ENCODE peak calls at places on chromosome 6, in seven cellular contexts. H is NAMALWA; S is retinal pigment epithelial cell; J is posterior cingulate gyrus; P is NCI-H1105; X is naive thymus-derived CD4-positive, alpha-beta T cell; B is mesenchymal stem cell. Q is an unnamed sample.

GRCh38 chr6:148524509-148524908 is 181.9 kb downstream of the SASH1 start:
- DNase-seq in H (no peak), S (no peak), J (no peak), P (no peak), X (no peak), B (peak; percentile 92), Q (no peak)

GRCh38 chr6:134748484-134748883 is 201.4 kb downstream of the ALDH8A1 start:
- DNase-seq in H (no peak), S (no peak), J (no peak), P (peak; percentile 6), X (no peak), B (no peak), Q (no peak)

GRCh38 chr6:113856571-113857564 is at the start of gene MARCKS:
- DNase-seq in H (peak; percentile 77), S (peak; percentile 75), J (peak; percentile 78), P (peak; percentile 94), X (no peak), B (peak; percentile 91), Q (peak; percentile 72)

GRCh38 chr6:10719386-10720228 is 3.3 kb upstream of the TMEM14C start:
- DNase-seq in H (peak; percentile 63), S (no peak), J (no peak), P (no peak), X (peak; percentile 48), B (no peak), Q (no peak)

GRCh38 chr6:386688-387266 is 4.8 kb upstream of the IRF4 start:
- DNase-seq in H (no peak), S (no peak), J (no peak), P (no peak), X (no peak), B (no peak), Q (no peak)

GRCh38 chr6:122726649-122727048 is 52.9 kb upstream of the FABP7 start:
- DNase-seq in H (peak; percentile 47), S (peak; percentile 46), J (no peak), P (no peak), X (no peak), B (peak; percentile 33), Q (no peak)

GRCh38 chr6:42136508-42137191 is 5.8 kb downstream of the C6orf132 start:
- DNase-seq in H (peak; percentile 89), S (no peak), J (no peak), P (peak; percentile 5), X (no peak), B (peak; percentile 71), Q (peak; percentile 36)

GRCh38 chr6:75532521-75532920 is 38.9 kb upstream of the FILIP1 start:
- DNase-seq in H (no peak), S (no peak), J (no peak), P (no peak), X (no peak), B (peak; percentile 51), Q (no peak)

GRCh38 chr6:15077006-15077405 is 168.9 kb upstream of the JARID2 start:
- DNase-seq in H (no peak), S (no peak), J (no peak), P (no peak), X (no peak), B (no peak), Q (no peak)

GRCh38 chr6:117540670-117541069 is 58.2 kb downstream of the DCBLD1 start:
- DNase-seq in H (no peak), S (no peak), J (no peak), P (no peak), X (no peak), B (no peak), Q (no peak)

GRCh38 chr6:97064578-97064977 is 140.1 kb downstream of the KLHL32 start:
- DNase-seq in H (no peak), S (no peak), J (no peak), P (no peak), X (no peak), B (no peak), Q (no peak)

GRCh38 chr6:87155920-87156600 is 695 bp downstream of the ZNF292 start:
- DNase-seq in H (peak; percentile 55), S (no peak), J (peak; percentile 39), P (no peak), X (peak; percentile 65), B (peak; percentile 78), Q (peak; percentile 42)

GRCh38 chr6:150741633-150742200 is 123.8 kb upstream of the MTHFD1L start:
- DNase-seq in H (peak; percentile 72), S (no peak), J (no peak), P (no peak), X (no peak), B (peak; percentile 15), Q (no peak)

GRCh38 chr6:11179978-11180303 is 52.5 kb downstream of the NEDD9 start:
- DNase-seq in H (no peak), S (no peak), J (no peak), P (no peak), X (no peak), B (no peak), Q (no peak)

GRCh38 chr6:36067374-36068011 is 39.9 kb downstream of the MAPK14 start:
- DNase-seq in H (no peak), S (peak; percentile 52), J (no peak), P (no peak), X (no peak), B (peak; percentile 54), Q (no peak)

GRCh38 chr6:108492131-108492766 is 68.5 kb upstream of the FOXO3 start:
- DNase-seq in H (peak; percentile 70), S (no peak), J (no peak), P (peak; percentile 10), X (no peak), B (peak; percentile 57), Q (no peak)

GRCh38 chr6:22821664-22822320 is 252.4 kb downstream of the HDGFL1 start:
- DNase-seq in H (no peak), S (no peak), J (no peak), P (no peak), X (no peak), B (peak; percentile 32), Q (no peak)

GRCh38 chr6:137705166-137706064 is 161.6 kb upstream of the TNFAIP3 start:
- DNase-seq in H (peak; percentile 82), S (no peak), J (no peak), P (no peak), X (peak; percentile 63), B (peak; percentile 66), Q (peak; percentile 54)

GRCh38 chr6:142551145-142551811 is 249.5 kb downstream of the ADGRG6 start:
- DNase-seq in H (peak; percentile 6), S (no peak), J (peak; percentile 19), P (no peak), X (peak; percentile 67), B (no peak), Q (no peak)

GRCh38 chr6:24694198-24694597 is 24.8 kb downstream of the C6orf62 start:
- DNase-seq in H (no peak), S (no peak), J (no peak), P (no peak), X (no peak), B (no peak), Q (no peak)

GRCh38 chr6:158356586-158357546 is 44.6 kb downstream of the TULP4 start:
- DNase-seq in H (no peak), S (no peak), J (no peak), P (no peak), X (no peak), B (no peak), Q (no peak)

GRCh38 chr6:73309784-73310502 is 44.1 kb downstream of the DPPA5 start:
- DNase-seq in H (peak; percentile 74), S (peak; percentile 25), J (peak; percentile 47), P (no peak), X (no peak), B (peak; percentile 78), Q (peak; percentile 59)

GRCh38 chr6:20921533-20921932 is 387.3 kb downstream of the CDKAL1 start:
- DNase-seq in H (no peak), S (no peak), J (no peak), P (no peak), X (no peak), B (no peak), Q (no peak)

GRCh38 chr6:170174124-170174770 is 116.6 kb downstream of the DLL1 start:
- DNase-seq in H (no peak), S (no peak), J (no peak), P (no peak), X (no peak), B (no peak), Q (no peak)

GRCh38 chr6:144340541-144341371 is 55.6 kb downstream of the UTRN start:
- DNase-seq in H (no peak), S (no peak), J (no peak), P (no peak), X (no peak), B (no peak), Q (no peak)

GRCh38 chr6:157292202-157292601 is 31.1 kb downstream of the TMEM242 start:
- DNase-seq in H (no peak), S (no peak), J (no peak), P (no peak), X (no peak), B (no peak), Q (no peak)

GRCh38 chr6:43860285-43860684 is 90.3 kb downstream of the VEGFA start:
- DNase-seq in H (no peak), S (no peak), J (no peak), P (no peak), X (no peak), B (no peak), Q (no peak)

GRCh38 chr6:15628499-15629131 is 34.2 kb downstream of the DTNBP1 start:
- DNase-seq in H (no peak), S (peak; percentile 69), J (no peak), P (no peak), X (no peak), B (peak; percentile 76), Q (no peak)

Q was measured in activated B cell treated with CpG ODN at 0.5 μM for 24 hours.